ENCODE peak calls at places on chromosomes 12 and 14, in five cellular contexts. One of them, this sample, is unnamed.

GRCh38 chr12:100404769-100405407 is 48.0 kb downstream of the SLC17A8 start:
- DNase-seq in HepG2: peak
- DNase-seq in K562: peak
- DNase-seq in GM12878: peak
- DNase-seq in H1: peak
- DNase-seq in this sample: no peak

GRCh38 chr12:95836630-95837239 is 22.0 kb upstream of the SNRPF start:
- DNase-seq in HepG2: no peak
- DNase-seq in K562: no peak
- DNase-seq in GM12878: no peak
- DNase-seq in H1: no peak
- DNase-seq in this sample: no peak

GRCh38 chr12:39426636-39427245 is 16.2 kb downstream of the KIF21A start:
- DNase-seq in HepG2: no peak
- DNase-seq in K562: no peak
- DNase-seq in GM12878: no peak
- DNase-seq in H1: no peak
- DNase-seq in this sample: no peak

GRCh38 chr14:59465570-59466150 is 480 bp upstream of the GPR135 start:
- DNase-seq in HepG2: no peak
- DNase-seq in K562: no peak
- DNase-seq in GM12878: no peak
- DNase-seq in H1: no peak
- DNase-seq in this sample: no peak

GRCh38 chr12:65308001-65308400 is 29.5 kb downstream of the MSRB3 start:
- DNase-seq in HepG2: no peak
- DNase-seq in K562: no peak
- DNase-seq in GM12878: no peak
- DNase-seq in H1: no peak
- DNase-seq in this sample: no peak

GRCh38 chr14:54837508-54838149 is 65.0 kb downstream of the GCH1 start:
- DNase-seq in HepG2: peak
- DNase-seq in K562: no peak
- DNase-seq in GM12878: no peak
- DNase-seq in H1: no peak
- DNase-seq in this sample: no peak

GRCh38 chr12:107990325-107990724 is 138.8 kb upstream of the WSCD2 start:
- DNase-seq in HepG2: peak
- DNase-seq in K562: peak
- DNase-seq in GM12878: no peak
- DNase-seq in H1: peak
- DNase-seq in this sample: no peak

GRCh38 chr12:63804746-63805145 is 25.0 kb downstream of the RXYLT1 start:
- DNase-seq in HepG2: no peak
- DNase-seq in K562: no peak
- DNase-seq in GM12878: no peak
- DNase-seq in H1: no peak
- DNase-seq in this sample: no peak

DNA sequence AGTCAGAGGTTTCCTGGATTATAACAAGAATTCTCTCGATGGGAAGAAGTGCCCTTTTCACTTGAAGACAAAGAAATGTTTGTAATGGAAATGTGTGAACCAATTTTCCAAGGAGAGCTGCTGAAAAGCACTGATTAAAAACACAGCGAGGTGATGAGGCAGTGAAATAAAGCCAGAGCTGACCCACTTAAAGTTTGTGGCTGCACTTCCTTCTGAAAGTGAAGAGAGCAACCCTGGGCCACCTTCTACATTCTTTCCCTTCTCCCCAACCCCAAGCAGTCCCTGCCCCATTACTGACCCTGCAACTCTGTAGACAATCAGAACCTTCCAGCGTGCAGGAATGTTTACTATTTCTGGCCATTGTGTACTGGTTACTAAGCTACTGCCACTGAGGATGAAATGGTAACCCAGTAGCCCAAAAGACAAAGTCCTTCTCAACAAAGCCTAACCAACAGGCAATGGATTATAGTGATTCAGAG is 174.0 kb downstream of the TTC7B start:
- DNase-seq in HepG2: peak
- DNase-seq in K562: no peak
- DNase-seq in GM12878: no peak
- DNase-seq in H1: no peak
- DNase-seq in this sample: no peak
- TF ChIP-seq POLR2AphosphoS5 in HepG2: no peak
- TF ChIP-seq POLR2AphosphoS5 in K562: no peak
- TF ChIP-seq POLR2AphosphoS5 in GM12878: no peak
- TF ChIP-seq POLR2AphosphoS5 in H1: no peak
- TF ChIP-seq POLR2AphosphoS5 in this sample: no peak

GRCh38 chr12:80413462-80413861 is 30.6 kb upstream of the PTPRQ start:
- DNase-seq in HepG2: no peak
- DNase-seq in K562: no peak
- DNase-seq in GM12878: no peak
- DNase-seq in H1: no peak
- DNase-seq in this sample: no peak
- TF ChIP-seq TAF1 in HepG2: no peak
- TF ChIP-seq TAF1 in K562: no peak
- TF ChIP-seq TAF1 in GM12878: no peak
- TF ChIP-seq TAF1 in H1: no peak
- TF ChIP-seq TAF1 in this sample: no peak

DNA sequence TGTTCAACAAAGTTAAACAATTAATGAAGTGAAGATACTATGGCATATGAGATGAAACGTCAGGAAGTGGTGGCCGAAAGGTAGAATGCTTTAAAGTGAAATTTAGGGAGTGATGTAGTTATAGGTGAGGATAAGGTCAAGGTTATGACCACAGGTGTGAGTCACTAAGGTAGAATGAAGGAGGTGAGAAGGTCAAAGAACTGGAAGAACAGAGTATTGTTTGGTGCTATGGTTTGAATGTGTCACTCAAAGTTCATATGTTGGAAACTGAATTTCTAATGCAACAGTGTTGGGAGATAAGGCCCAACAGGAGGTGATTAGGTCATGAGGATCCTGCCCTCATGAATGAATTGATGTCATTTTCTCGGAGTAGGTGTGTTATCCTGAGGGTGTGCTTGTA is 293.6 kb downstream of the NELL2 start:
- DNase-seq in HepG2: peak
- DNase-seq in K562: no peak
- DNase-seq in GM12878: no peak
- DNase-seq in H1: no peak
- DNase-seq in this sample: no peak
- TF ChIP-seq POLR2A in HepG2: no peak
- TF ChIP-seq POLR2A in K562: no peak
- TF ChIP-seq POLR2A in GM12878: no peak
- TF ChIP-seq POLR2A in H1: no peak
- TF ChIP-seq POLR2A in this sample: no peak

DNA sequence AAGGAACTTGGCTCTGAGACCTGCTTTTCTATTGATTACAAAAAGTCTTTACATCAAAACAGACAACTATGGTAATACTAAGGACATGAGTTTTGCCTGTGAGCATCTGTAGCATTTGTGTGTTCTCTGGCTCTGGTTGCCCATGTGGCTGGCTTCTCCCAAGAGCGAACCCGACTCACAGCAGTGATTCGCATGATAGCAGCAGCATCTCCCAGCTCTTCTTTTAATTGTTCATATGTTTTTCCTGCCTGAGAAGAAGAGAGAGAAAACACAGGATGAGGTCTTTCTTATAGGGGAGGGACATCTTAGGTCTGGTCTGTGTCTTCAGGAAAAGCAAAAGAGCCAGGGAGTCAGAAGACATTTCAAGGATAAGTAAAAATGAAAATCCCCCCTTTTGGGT is 17.6 kb downstream of the AVIL start:
- DNase-seq in HepG2: no peak
- DNase-seq in K562: no peak
- DNase-seq in GM12878: no peak
- DNase-seq in H1: no peak
- DNase-seq in this sample: no peak
- TF ChIP-seq POLR2AphosphoS5 in HepG2: no peak
- TF ChIP-seq POLR2AphosphoS5 in K562: no peak
- TF ChIP-seq POLR2AphosphoS5 in GM12878: no peak
- TF ChIP-seq POLR2AphosphoS5 in H1: no peak
- TF ChIP-seq POLR2AphosphoS5 in this sample: no peak

DNA sequence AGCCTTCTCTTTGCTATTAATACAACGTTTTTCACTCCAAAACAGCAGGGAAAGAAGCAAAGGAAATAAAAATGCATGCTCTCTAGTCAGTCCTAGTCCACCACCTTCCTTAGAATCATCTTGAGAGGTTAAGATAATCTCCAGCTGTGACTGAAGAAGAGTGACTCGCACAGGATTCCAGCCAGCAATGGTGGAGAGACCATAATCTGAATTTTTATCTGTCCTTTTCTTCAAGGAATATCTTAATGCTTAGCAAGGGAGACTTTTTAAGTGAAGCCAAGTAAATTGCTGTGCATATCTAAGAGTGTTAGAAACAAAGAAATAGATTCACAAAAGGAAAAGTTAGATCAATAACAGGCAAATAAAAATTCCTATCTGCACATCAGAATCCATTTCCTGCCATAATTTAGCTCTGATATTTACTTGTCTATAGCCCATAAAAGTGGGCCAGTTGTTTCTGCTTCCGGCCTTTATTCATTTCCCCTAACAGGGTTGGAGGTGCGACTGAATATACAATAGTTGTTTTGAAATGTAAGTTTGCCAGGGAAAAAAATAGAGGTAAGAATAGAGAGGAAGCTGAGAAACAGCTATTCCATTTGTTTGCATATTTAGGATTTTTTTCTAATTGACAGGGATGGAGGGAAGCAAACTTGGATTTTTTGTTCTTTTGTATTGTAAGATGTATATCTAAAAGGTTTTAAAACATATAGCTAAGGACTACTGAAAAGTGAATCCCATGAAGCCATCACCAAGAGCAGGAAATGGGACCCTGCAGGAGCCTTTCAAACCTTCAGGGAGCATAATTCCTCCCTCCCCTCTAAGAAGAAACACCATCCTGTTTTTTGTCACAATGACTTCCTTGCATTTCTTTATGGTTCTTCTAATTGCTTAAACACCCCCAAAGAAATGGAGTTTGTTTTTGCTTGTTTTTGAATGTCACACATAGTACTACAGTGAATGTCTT is 154.0 kb downstream of the ITPR2 start:
- DNase-seq in HepG2: no peak
- DNase-seq in K562: no peak
- DNase-seq in GM12878: no peak
- DNase-seq in H1: no peak
- DNase-seq in this sample: no peak
- TF ChIP-seq TAF1 in HepG2: no peak
- TF ChIP-seq TAF1 in K562: no peak
- TF ChIP-seq TAF1 in GM12878: no peak
- TF ChIP-seq TAF1 in H1: no peak
- TF ChIP-seq TAF1 in this sample: no peak

DNA sequence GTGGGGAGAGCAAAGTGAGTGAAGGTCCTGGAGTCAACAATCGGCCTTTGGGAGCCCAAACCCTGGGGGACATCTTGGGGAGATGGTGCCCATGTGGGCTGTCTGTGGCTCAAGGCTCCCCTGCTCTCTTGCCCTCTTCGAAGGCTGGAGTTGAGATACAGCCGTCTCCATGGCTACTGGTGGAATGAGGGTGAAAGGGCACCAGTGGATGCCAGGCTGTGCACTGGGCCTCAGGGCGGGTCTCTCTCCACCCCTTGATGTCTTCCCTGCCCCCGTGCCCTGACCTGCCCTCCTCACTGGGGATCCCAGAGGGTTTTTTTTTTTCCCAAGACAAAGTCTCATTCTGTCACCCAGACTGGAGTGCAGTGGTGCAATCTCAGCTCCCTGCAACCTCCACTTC is 2.0 kb upstream of the ANKRD9 start:
- DNase-seq in HepG2: no peak
- DNase-seq in K562: no peak
- DNase-seq in GM12878: no peak
- DNase-seq in H1: no peak
- DNase-seq in this sample: no peak
- TF ChIP-seq POLR2A in HepG2: no peak
- TF ChIP-seq POLR2A in K562: no peak
- TF ChIP-seq POLR2A in GM12878: no peak
- TF ChIP-seq POLR2A in H1: no peak
- TF ChIP-seq POLR2A in this sample: no peak

DNA sequence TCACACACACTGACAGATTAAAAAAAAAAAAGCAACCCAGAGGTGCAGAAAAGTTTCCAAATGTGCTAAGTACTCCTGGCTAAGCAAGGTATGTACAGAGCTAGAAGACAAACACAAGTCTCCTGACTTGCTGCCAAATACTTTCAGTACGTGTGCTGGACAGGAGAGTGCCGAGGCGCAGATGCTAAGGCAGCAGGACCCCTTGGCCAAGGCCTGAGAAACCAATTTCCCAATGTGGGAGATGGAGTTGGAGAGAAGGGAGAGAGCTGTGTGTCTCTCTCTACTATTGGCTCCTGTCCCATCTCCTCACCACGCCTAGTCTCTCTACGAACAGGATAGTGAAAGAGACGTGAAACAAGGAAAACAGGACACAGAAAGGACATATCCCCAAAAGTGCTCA is 5.3 kb downstream of the SPRYD3 start:
- DNase-seq in HepG2: no peak
- DNase-seq in K562: no peak
- DNase-seq in GM12878: no peak
- DNase-seq in H1: no peak
- DNase-seq in this sample: no peak
- TF ChIP-seq POLR2AphosphoS5 in HepG2: no peak
- TF ChIP-seq POLR2AphosphoS5 in K562: no peak
- TF ChIP-seq POLR2AphosphoS5 in GM12878: no peak
- TF ChIP-seq POLR2AphosphoS5 in H1: no peak
- TF ChIP-seq POLR2AphosphoS5 in this sample: no peak

DNA sequence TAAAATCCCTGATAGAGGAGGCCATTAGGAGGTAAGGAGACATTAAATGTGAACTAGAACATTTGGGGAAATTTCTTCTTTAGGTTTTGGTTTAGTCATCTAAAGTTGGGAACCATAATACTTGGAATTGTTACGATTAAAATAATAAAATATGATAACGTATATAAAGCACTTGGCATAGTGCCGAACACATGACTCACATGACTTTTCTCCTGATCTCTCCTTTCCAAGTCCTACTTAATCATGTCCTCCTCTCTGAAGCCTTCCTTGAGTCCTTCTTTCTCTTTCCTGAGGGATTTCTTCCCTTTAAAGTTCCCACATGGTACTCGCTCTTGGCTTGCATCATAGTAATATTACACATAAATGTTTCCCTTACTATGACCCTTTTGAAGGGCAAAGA is 20.0 kb downstream of the BEST3 start:
- DNase-seq in HepG2: no peak
- DNase-seq in K562: no peak
- DNase-seq in GM12878: no peak
- DNase-seq in H1: no peak
- DNase-seq in this sample: no peak
- TF ChIP-seq TAF1 in HepG2: no peak
- TF ChIP-seq TAF1 in K562: no peak
- TF ChIP-seq TAF1 in GM12878: no peak
- TF ChIP-seq TAF1 in H1: no peak
- TF ChIP-seq TAF1 in this sample: no peak

GRCh38 chr12:18284461-18284860 is 23.1 kb downstream of the PIK3C2G start:
- DNase-seq in HepG2: no peak
- DNase-seq in K562: no peak
- DNase-seq in GM12878: no peak
- DNase-seq in H1: no peak
- DNase-seq in this sample: no peak
- TF ChIP-seq POLR2A in HepG2: no peak
- TF ChIP-seq POLR2A in K562: no peak
- TF ChIP-seq POLR2A in GM12878: no peak
- TF ChIP-seq POLR2A in H1: no peak
- TF ChIP-seq POLR2A in this sample: no peak